ENCODE peak calls at places on chromosomes 1 and 21, in four cellular contexts. Y, S, U and M are unnamed samples.

GRCh38 chr1:234726359-234726836 is 116.4 kb upstream of the IRF2BP2 start:
- DNase-seq in U (peak), S (peak), Y (peak), M (no peak)

GRCh38 chr1:56446531-56447098 is 132.7 kb downstream of the PLPP3 start:
- DNase-seq in U (peak), Y (peak), S (peak), M (peak)

GRCh38 chr1:47224676-47225399 is 7.2 kb downstream of the TAL1 start:
- DNase-seq in S (no peak), Y (no peak), U (no peak), M (peak)

GRCh38 chr1:12206792-12207424 is 22.9 kb upstream of the VPS13D start:
- DNase-seq in S (no peak), Y (no peak), U (no peak), M (no peak)

GRCh38 chr21:15496896-15497295 is 232.9 kb upstream of the USP25 start:
- DNase-seq in Y (no peak), U (no peak), S (no peak), M (no peak)

GRCh38 chr1:29636936-29637335 is 400.6 kb downstream of the PTPRU start:
- DNase-seq in U (no peak), S (no peak), Y (no peak), M (no peak)

GRCh38 chr1:1536938-1537546 is 3.4 kb downstream of the TMEM240 start:
- DNase-seq in S (no peak), Y (no peak), U (no peak), M (no peak)

GRCh38 chr1:53047737-53048344 is 14.2 kb upstream of the PODN start:
- DNase-seq in S (no peak), U (no peak), Y (peak), M (no peak)

GRCh38 chr1:155128755-155129473 is 1.2 kb downstream of the EFNA1 start:
- DNase-seq in U (no peak), Y (no peak), S (no peak), M (peak)

GRCh38 chr21:43921602-43921978 is 56.6 kb downstream of the AGPAT3 start:
- DNase-seq in U (no peak), S (no peak), Y (no peak), M (no peak)

GRCh38 chr1:233614743-233615521 is 1.0 kb downstream of the KCNK1 start:
- DNase-seq in Y (no peak), U (peak), S (no peak), M (no peak)

GRCh38 chr1:58809327-58810040 is 25.6 kb upstream of the JUN start:
- DNase-seq in S (no peak), U (peak), Y (peak), M (peak)

GRCh38 chr1:223827193-223827663 is 18.5 kb downstream of the TP53BP2 start:
- DNase-seq in Y (peak), U (no peak), S (no peak), M (no peak)

GRCh38 chr1:9438431-9439073 is 100.7 kb upstream of the SLC25A33 start:
- DNase-seq in U (peak), S (peak), Y (peak), M (peak)

GRCh38 chr1:153490272-153491051 is 30.0 kb upstream of the S100A7 start:
- DNase-seq in S (peak), Y (peak), U (peak), M (peak)

GRCh38 chr1:175419684-175420490 is 227.3 kb upstream of the KIAA0040 start:
- DNase-seq in Y (no peak), S (no peak), U (no peak), M (no peak)

GRCh38 chr1:32246888-32247273 is at the start of gene FAM167B:
- DNase-seq in U (peak), Y (peak), S (peak), M (no peak)

GRCh38 chr1:3902111-3902511 is 2.0 kb upstream of the C1orf174 start:
- DNase-seq in S (peak), Y (no peak), U (peak), M (no peak)

GRCh38 chr1:25880518-25880917 is 5.0 kb upstream of the PAQR7 start:
- DNase-seq in U (no peak), Y (no peak), S (no peak), M (no peak)

GRCh38 chr1:111990026-111990877 is 784 bp upstream of the KCND3 start:
- DNase-seq in Y (no peak), S (no peak), U (no peak), M (no peak)
- H3K4me3 ChIP-seq in Y (peak), S (peak), U (peak), M (peak)

GRCh38 chr1:225428066-225428878 is 434 bp upstream of the LBR start:
- DNase-seq in S (peak), Y (peak), U (peak), M (peak)
- TF ChIP-seq POLR2A in S (no peak), Y (no peak), U (peak), M (no peak)

GRCh38 chr1:172697463-172698100 is 38.7 kb downstream of the FASLG start:
- DNase-seq in Y (no peak), U (no peak), S (no peak), M (no peak)
- TF ChIP-seq CTCF in Y (no peak), U (no peak), S (no peak), M (no peak)

GRCh38 chr1:165772739-165773138 is 4.1 kb upstream of the TMCO1 start:
- DNase-seq in U (no peak), Y (no peak), S (no peak), M (no peak)

GRCh38 chr1:165768513-165769394 is at the start of gene TMCO1:
- DNase-seq in Y (peak), S (peak), U (peak), M (peak)

GRCh38 chr1:165773324-165773965 is 4.8 kb upstream of the TMCO1 start:
- DNase-seq in Y (peak), S (no peak), U (no peak), M (no peak)
- H3K4me3 ChIP-seq in Y (no peak), S (no peak), U (no peak), M (no peak)